ENCODE peak calls at places on chromosomes 6 and 20, in nine cellular contexts. Y is GM23338, T is A549, B is HCT116, S is HepG2, G is SK-N-SH, U is GM12878, E is K562, X is Panc1. M is an unnamed sample.

GRCh38 chr6:2396856-2397640 is 151.6 kb upstream of the GMDS start:
- DNase-seq in S (no peak), U (no peak), E (no peak), T (no peak), X (no peak), G (no peak), Y (no peak), B (no peak), M (no peak)

GRCh38 chr20:48959902-48960550 is 38.5 kb downstream of the ARFGEF2 start:
- DNase-seq in S (no peak), E (no peak), X (no peak), Y (no peak), U (no peak), T (no peak), B (no peak), G (no peak), M (peak)

GRCh38 chr6:436308-437041 is 44.9 kb downstream of the IRF4 start:
- DNase-seq in T (no peak), G (peak), Y (no peak), X (no peak), S (no peak), B (peak), U (no peak), E (peak), M (no peak)

GRCh38 chr6:148671085-148671484 is 75.7 kb upstream of the UST start:
- DNase-seq in G (no peak), X (no peak), U (no peak), T (no peak), Y (peak), E (no peak), S (no peak), B (no peak), M (no peak)

GRCh38 chr6:151577257-151577656 is 83.4 kb downstream of the CCDC170 start:
- DNase-seq in U (no peak), G (no peak), S (no peak), E (no peak), T (no peak), Y (no peak), B (no peak), X (no peak), M (no peak)

GRCh38 chr6:73107016-73107415 is 118.3 kb downstream of the KHDC1L start:
- DNase-seq in G (no peak), Y (no peak), E (no peak), B (no peak), X (no peak), U (no peak), S (no peak), T (no peak), M (no peak)

GRCh38 chr6:50791900-50792508 is 26.7 kb upstream of the TFAP2B start:
- DNase-seq in Y (peak), U (no peak), G (peak), B (no peak), T (peak), S (peak), E (peak), X (peak), M (peak)

GRCh38 chr6:46039646-46040045 is 24.0 kb upstream of the CLIC5 start:
- DNase-seq in X (no peak), S (no peak), Y (no peak), E (no peak), G (no peak), B (no peak), U (no peak), T (no peak), M (no peak)

GRCh38 chr6:26532699-26533523 is 5.3 kb upstream of the HMGN4 start:
- DNase-seq in B (peak), T (no peak), S (peak), U (peak), G (peak), E (peak), Y (peak), X (peak), M (peak)

GRCh38 chr6:2713473-2714358 is 37.0 kb downstream of the MYLK4 start:
- DNase-seq in S (no peak), X (no peak), T (no peak), E (no peak), B (no peak), G (no peak), U (no peak), Y (no peak), M (no peak)

DNA sequence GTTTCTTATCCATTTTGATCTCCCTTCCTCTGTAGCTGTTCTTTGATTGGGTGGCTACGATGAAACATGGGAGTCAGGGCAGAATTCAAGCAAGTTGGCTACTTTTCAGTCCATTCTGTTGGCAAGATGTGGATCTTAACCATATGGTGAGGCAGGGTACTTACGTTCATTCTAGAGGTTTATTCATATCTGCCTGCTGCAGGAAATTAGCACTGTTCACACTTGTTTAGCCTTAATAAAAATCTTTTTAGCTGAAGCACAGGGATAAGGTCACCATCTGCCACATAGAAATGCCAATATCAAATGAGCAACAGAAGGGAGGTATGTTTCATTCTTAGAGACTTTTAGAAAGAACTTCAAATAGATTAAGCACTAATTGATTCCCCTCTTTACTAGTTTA is 83.9 kb downstream of the GRIK2 start:
- DNase-seq in S (no peak), B (no peak), X (no peak), E (no peak), G (no peak), T (no peak), U (no peak), Y (no peak), M (no peak)
- TF ChIP-seq REST in S (no peak), B (no peak), X (no peak), E (no peak), G (no peak), T (no peak), U (no peak), Y (no peak), M (no peak)

DNA sequence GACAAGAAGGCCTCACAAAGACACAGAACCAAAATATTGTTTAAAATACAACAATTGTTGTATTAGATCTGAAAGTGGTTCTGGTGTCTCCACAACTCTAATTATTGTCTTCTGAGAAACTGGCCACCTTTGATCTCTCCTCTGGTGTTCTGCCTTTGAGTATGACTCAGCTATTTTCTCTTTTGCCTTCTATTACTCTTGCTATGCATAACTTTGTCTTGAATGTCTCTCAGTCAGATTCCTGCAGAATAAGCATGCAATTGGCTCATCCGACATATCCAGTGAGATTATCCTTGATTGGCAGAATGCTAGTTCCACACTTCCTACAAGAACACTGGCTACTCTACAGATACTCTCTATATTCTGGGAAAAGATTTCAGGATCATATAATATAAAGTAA is 14.3 kb upstream of the EPM2A start:
- DNase-seq in B (no peak), X (no peak), U (no peak), E (peak), S (peak), Y (no peak), T (no peak), G (no peak), M (no peak)
- H3K27ac ChIP-seq in B (no peak), X (no peak), U (no peak), E (peak), S (no peak), Y (no peak), T (peak), G (peak), M (no peak)

DNA sequence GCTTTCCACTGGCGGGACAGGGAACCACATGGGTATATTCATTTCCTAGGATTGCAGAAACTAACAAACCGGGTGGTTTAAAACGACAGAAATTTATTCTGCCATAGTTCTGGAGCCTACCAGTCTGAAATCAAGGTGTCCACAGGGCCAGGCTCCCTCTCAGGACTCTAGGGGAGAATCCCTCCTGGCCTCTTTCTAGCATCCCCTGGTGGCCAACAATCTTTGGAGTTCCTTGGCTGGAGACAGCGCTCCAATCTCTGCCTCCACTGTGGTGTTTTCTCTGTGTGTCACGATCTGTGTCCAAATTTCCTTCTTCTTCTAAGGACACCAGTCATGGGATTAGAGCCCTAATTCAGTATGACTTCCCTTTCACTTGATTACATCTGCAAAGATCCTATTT is 95.0 kb downstream of the SCML4 start:
- DNase-seq in X (no peak), U (no peak), G (no peak), E (peak), S (no peak), Y (peak), T (no peak), B (no peak), M (no peak)
- TF ChIP-seq CTCF in X (peak), U (no peak), G (peak), E (peak), S (peak), Y (peak), T (no peak), B (peak), M (no peak)

DNA sequence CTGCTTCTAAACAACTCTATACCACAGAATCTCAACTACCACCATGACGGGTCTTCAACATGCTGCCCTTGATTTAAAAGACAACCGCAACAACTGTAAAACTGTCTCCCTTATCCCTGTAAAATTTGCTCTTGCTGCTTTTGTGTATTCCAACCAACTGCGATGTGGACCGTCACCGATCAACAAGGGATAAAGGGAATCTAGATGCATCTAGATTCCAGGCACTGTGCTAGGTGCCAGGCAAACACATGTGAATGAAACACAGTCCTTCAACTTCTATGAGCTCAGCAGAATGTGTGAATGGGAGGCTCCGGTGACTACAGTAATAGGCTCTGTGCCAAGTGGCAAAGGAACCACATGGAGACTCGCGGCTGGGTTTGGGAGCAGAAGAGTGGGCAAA is 3.9 kb upstream of the PRND start:
- DNase-seq in Y (no peak), U (no peak), E (no peak), B (no peak), S (no peak), T (no peak), X (no peak), G (no peak), M (no peak)
- TF ChIP-seq REST in Y (no peak), U (no peak), E (no peak), B (no peak), S (no peak), T (no peak), X (no peak), G (no peak), M (no peak)

DNA sequence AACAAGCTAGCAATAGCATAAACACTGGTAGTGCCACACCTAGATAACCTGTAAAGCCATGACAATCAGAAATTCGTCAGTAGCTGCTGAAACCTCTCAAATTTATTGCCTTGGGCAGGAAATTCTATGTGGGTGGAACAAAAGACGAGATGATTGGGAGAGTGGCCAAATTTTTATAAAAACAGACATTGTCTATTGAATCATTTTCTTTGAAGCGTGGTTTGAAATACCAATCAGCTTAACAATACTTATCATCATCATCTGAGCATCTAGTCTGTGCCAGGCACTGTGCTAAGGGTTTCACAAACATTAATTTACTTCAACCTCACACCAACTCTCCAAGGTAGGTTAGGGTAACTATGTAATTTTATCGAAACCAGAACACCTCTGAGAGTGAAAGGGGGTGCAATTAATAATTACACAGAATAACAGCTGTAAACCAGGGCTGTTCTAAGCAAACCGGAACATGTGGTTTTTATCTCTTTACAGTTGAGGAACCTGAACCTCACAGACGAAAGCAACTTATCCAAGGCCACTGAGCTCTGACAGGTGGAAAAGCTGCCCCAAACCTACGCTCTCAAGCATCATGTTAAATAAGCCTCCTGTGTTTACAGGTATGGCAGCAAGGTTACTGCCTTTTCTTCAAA is 43.4 kb downstream of the NHSL1 start:
- DNase-seq in B (peak), X (no peak), G (no peak), E (no peak), T (no peak), U (peak), Y (no peak), S (no peak), M (no peak)
- H3K27ac ChIP-seq in B (peak), X (no peak), G (no peak), E (no peak), T (peak), U (no peak), Y (peak), S (no peak), M (no peak)

GRCh38 chr20:47679462-47679861 is 105.8 kb downstream of the SULF2 start:
- DNase-seq in S (no peak), X (no peak), U (no peak), T (no peak), E (no peak), B (no peak), Y (no peak), G (no peak), M (no peak)

GRCh38 chr20:47682916-47683315 is 102.4 kb downstream of the SULF2 start:
- DNase-seq in T (no peak), B (no peak), E (no peak), G (no peak), Y (no peak), X (no peak), S (no peak), U (no peak), M (no peak)

GRCh38 chr20:47680804-47681529 is 104.3 kb downstream of the SULF2 start:
- DNase-seq in S (peak), E (no peak), B (no peak), Y (no peak), U (no peak), G (no peak), X (no peak), T (no peak), M (no peak)

GRCh38 chr20:47684306-47685080 is 100.8 kb downstream of the SULF2 start:
- DNase-seq in B (no peak), T (no peak), E (no peak), G (no peak), S (peak), Y (no peak), U (no peak), X (no peak), M (no peak)

DNA sequence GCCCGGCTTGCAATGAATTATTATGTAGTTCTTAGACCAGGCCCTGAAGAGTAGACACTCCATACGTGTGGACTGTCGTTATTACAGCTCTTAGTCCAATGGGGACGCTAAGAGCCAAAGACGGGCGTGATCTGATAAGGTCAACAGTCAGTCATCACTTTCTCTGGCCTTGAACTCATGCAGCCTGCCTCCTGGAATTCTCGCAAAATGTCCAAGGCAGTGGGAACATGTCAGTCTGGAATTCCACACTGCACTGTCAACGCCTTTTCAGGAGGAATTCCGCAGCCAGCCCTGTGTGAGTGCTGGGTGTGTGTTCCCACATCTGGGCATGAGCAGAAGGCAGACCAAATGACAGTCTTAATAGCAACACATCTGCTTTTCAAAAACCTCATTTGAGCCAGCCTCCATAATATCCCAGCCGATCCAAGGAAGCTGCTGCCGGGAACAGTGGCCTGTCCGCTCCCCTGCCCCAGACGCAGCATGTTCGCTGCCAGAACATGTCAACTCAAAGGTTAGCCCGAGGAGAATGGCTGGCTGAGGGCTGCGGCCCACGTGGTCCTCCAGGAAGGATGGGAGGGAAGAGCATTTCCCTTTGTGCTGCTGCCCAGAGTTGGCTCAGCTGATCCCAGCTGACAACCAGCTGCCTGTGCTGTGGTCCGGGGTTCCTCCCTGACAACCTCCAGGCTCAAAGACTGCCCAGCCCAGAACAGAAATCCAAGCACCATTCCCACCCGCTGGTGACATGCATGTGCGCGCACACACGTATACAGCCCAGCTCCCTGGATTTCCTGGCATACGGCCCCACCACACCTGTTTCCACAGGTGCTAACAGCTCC is 103.1 kb downstream of the SULF2 start:
- DNase-seq in T (no peak), U (no peak), S (peak), E (no peak), G (no peak), Y (no peak), X (no peak), B (no peak), M (no peak)
- TF ChIP-seq CTCF in T (no peak), U (no peak), S (peak), E (no peak), G (no peak), Y (no peak), X (no peak), B (no peak), M (no peak)

M was measured in HL-60.